ENCODE peak calls at places on chromosomes 5 and 9, in nine cellular contexts. G is PC-9, K is NCI-H1417 treated with DMSO at 0.1 percent for 48 hours, B is COLO829, I is GM23248, N is EL, Q is A549, P is SK-N-DZ, Y is endodermal cell. L is an unnamed sample.

GRCh38 chr5:158388018-158388417 is 529.1 kb upstream of the CLINT1 start:
- DNase-seq in G (no peak), Y (no peak), K (no peak), N (no peak), P (peak; percentile 97), I (no peak), B (no peak), Q (no peak), L (no peak)

GRCh38 chr5:39543335-39543734 is 118.6 kb upstream of the DAB2 start:
- DNase-seq in Q (peak; percentile 10), K (no peak), B (no peak), P (no peak), N (no peak), I (peak; percentile 71), Y (no peak), G (peak; percentile 61), L (no peak)

GRCh38 chr9:32486839-32487562 is 39.0 kb downstream of the RIGI start:
- DNase-seq in G (no peak), P (no peak), I (peak; percentile 37), Q (no peak), N (peak; percentile 53), B (no peak), K (no peak), Y (no peak), L (no peak)

GRCh38 chr5:113489299-113489698 is 1.0 kb upstream of the MCC start:
- DNase-seq in Y (no peak), P (no peak), Q (peak; percentile 20), I (peak; percentile 97), G (peak; percentile 95), B (peak; percentile 80), K (no peak), N (peak; percentile 98), L (no peak)

GRCh38 chr5:181121675-181122561 is 9.1 kb downstream of the OR2V1 start:
- DNase-seq in N (no peak), P (no peak), G (no peak), I (no peak), B (no peak), Q (peak; percentile 28), K (no peak), Y (no peak), L (no peak)

GRCh38 chr9:109012009-109012875 is 1.1 kb downstream of the CTNNAL1 start:
- DNase-seq in Y (peak; percentile 84), I (peak; percentile 99), Q (peak; percentile 76), P (peak; percentile 53), K (no peak), N (peak; percentile 98), G (peak; percentile 96), B (peak; percentile 82), L (peak; percentile 10)

GRCh38 chr5:61916621-61917620 is 389.1 kb upstream of the KIF2A start:
- DNase-seq in G (no peak), N (peak; percentile 48), I (peak; percentile 33), K (no peak), Q (peak; percentile 33), Y (no peak), B (no peak), P (no peak), L (no peak)

GRCh38 chr9:133876144-133876543 is 116.0 kb downstream of the VAV2 start:
- DNase-seq in I (no peak), P (peak; percentile 58), G (no peak), Y (peak; percentile 95), N (no peak), B (no peak), Q (no peak), K (no peak), L (no peak)

GRCh38 chr9:37398464-37399025 is 24.0 kb upstream of the GRHPR start:
- DNase-seq in B (no peak), Q (no peak), I (no peak), Y (no peak), N (no peak), G (no peak), K (no peak), P (no peak), L (no peak)

GRCh38 chr5:141873933-141874261 is 4.3 kb downstream of the PCDH1 start:
- DNase-seq in N (no peak), Q (no peak), I (no peak), Y (no peak), G (no peak), K (no peak), B (no peak), P (no peak), L (no peak)

GRCh38 chr9:111648066-111648465 is 13.3 kb upstream of the GNG10 start:
- DNase-seq in I (no peak), G (no peak), N (no peak), Y (no peak), B (peak; percentile 74), Q (no peak), P (no peak), K (no peak), L (no peak)

GRCh38 chr5:50583621-50584020 is 82.8 kb upstream of the PARP8 start:
- DNase-seq in B (no peak), N (no peak), Y (no peak), Q (no peak), P (peak; percentile 85), I (no peak), K (no peak), G (no peak), L (no peak)

GRCh38 chr5:17132444-17133083 is 84.9 kb upstream of the BASP1 start:
- DNase-seq in Q (peak; percentile 37), B (peak; percentile 50), Y (no peak), P (no peak), N (peak; percentile 52), G (no peak), I (peak; percentile 63), K (peak; percentile 89), L (no peak)

GRCh38 chr9:95815153-95815552 is 60.3 kb upstream of the ERCC6L2 start:
- DNase-seq in P (no peak), B (peak; percentile 23), K (no peak), Y (no peak), Q (peak; percentile 18), G (no peak), N (peak; percentile 61), I (no peak), L (no peak)

GRCh38 chr5:104372796-104373195 is 810.2 kb upstream of the NUDT12 start:
- DNase-seq in K (no peak), G (no peak), P (no peak), Y (no peak), N (no peak), Q (no peak), B (no peak), I (no peak), L (no peak)

GRCh38 chr5:551406-551805 is 27.2 kb upstream of the SLC9A3 start:
- DNase-seq in I (no peak), K (no peak), Y (no peak), N (no peak), G (no peak), P (no peak), Q (no peak), B (no peak), L (no peak)

GRCh38 chr9:4246969-4247368 is 52.9 kb downstream of the GLIS3 start:
- DNase-seq in G (no peak), K (no peak), B (no peak), I (no peak), Y (no peak), Q (no peak), P (no peak), N (no peak), L (no peak)

GRCh38 chr5:58460727-58461286 is 921 bp upstream of the PLK2 start:
- DNase-seq in B (peak; percentile 28), P (peak; percentile 90), I (peak; percentile 91), K (peak; percentile 53), G (peak; percentile 79), N (peak; percentile 88), Y (peak; percentile 98), Q (peak; percentile 92), L (peak; percentile 75)

GRCh38 chr5:135033026-135033861 is 784 bp downstream of the PITX1 start:
- DNase-seq in Q (peak; percentile 62), P (no peak), G (no peak), B (no peak), N (peak; percentile 67), K (no peak), I (peak; percentile 54), Y (peak; percentile 84), L (no peak)

GRCh38 chr5:16866795-16867584 is 69.1 kb downstream of the MYO10 start:
- DNase-seq in Q (no peak), B (no peak), Y (peak; percentile 75), P (no peak), K (peak; percentile 57), I (no peak), N (no peak), G (no peak), L (no peak)

GRCh38 chr9:138112791-138113600 is 235.4 kb downstream of the CACNA1B start:
- DNase-seq in N (no peak), P (no peak), K (no peak), I (no peak), Y (no peak), Q (peak; percentile 57), G (no peak), B (no peak), L (no peak)

GRCh38 chr5:65121880-65122436 is 353.2 kb downstream of the CWC27 start:
- DNase-seq in Y (no peak), B (no peak), Q (no peak), K (no peak), G (no peak), N (peak; percentile 86), I (peak; percentile 93), P (no peak), L (no peak)

GRCh38 chr9:98517710-98518109 is 191.0 kb downstream of the GABBR2 start:
- DNase-seq in G (no peak), P (no peak), B (no peak), N (no peak), Y (no peak), K (no peak), I (no peak), Q (peak; percentile 24), L (no peak)

GRCh38 chr5:64883912-64884311 is 115.2 kb downstream of the CWC27 start:
- DNase-seq in Y (no peak), P (no peak), Q (no peak), G (no peak), N (no peak), B (no peak), K (no peak), I (no peak), L (no peak)

GRCh38 chr9:137757613-137758029 is 120.0 kb upstream of the CACNA1B start:
- DNase-seq in I (peak; percentile 80), N (peak; percentile 85), Y (no peak), Q (peak; percentile 26), B (no peak), G (no peak), K (no peak), P (no peak), L (no peak)

GRCh38 chr5:92687793-92688467 is 893.1 kb downstream of the NR2F1-AS1 start:
- DNase-seq in B (peak; percentile 15), I (peak; percentile 41), G (no peak), P (peak; percentile 36), Y (peak; percentile 55), Q (peak; percentile 61), K (no peak), N (peak; percentile 47), L (no peak)

GRCh38 chr9:81906656-81907055 is 21.6 kb upstream of the SPATA31D4 start:
- DNase-seq in Y (no peak), B (no peak), P (no peak), G (peak; percentile 37), K (no peak), Q (no peak), I (peak; percentile 62), N (peak; percentile 37), L (no peak)

GRCh38 chr9:89553451-89554020 is 51.3 kb upstream of the GADD45G start:
- DNase-seq in K (no peak), I (no peak), B (no peak), N (no peak), G (no peak), Q (no peak), Y (no peak), P (no peak), L (no peak)

GRCh38 chr9:125630436-125630835 is 76.6 kb downstream of the MAPKAP1 start:
- DNase-seq in I (peak; percentile 54), Y (no peak), P (no peak), K (no peak), B (no peak), Q (no peak), G (peak; percentile 69), N (no peak), L (no peak)

GRCh38 chr9:75229605-75230332 is 141.5 kb downstream of the OSTF1 start:
- DNase-seq in P (no peak), Y (no peak), Q (peak; percentile 10), K (no peak), G (peak; percentile 94), B (no peak), I (peak; percentile 8), N (no peak), L (no peak)

GRCh38 chr5:135034186-135034962 is at the start of gene PITX1:
- DNase-seq in Y (peak; percentile 84), G (peak; percentile 62), N (peak; percentile 65), B (no peak), K (no peak), P (no peak), Q (peak; percentile 70), I (peak; percentile 44), L (no peak)

L was measured in CD8-positive, alpha-beta memory T cell.